ENCODE peak calls at places on chromosomes 13 and 19, in ten cellular contexts. T, C, J, Y, R, Q, V, B, F and P are unnamed samples.

GRCh38 chr19:51688665-51689571 is 4.2 kb upstream of the SPACA6 start:
- DNase-seq in V (peak; percentile 49), J (peak; percentile 80), F (no peak), Y (peak; percentile 97), R (peak; percentile 79), C (peak; percentile 89), T (peak; percentile 98), B (peak; percentile 96), Q (peak; percentile 97), P (no peak)

GRCh38 chr13:88281846-88282245 is 610.7 kb downstream of the SLITRK5 start:
- DNase-seq in Q (no peak), T (no peak), B (no peak), Y (no peak), J (no peak), R (no peak), V (no peak), C (no peak), F (no peak), P (no peak)

GRCh38 chr13:112873851-112874750 is 94.9 kb upstream of the MCF2L start:
- DNase-seq in B (peak; percentile 94), V (peak; percentile 91), Q (peak; percentile 65), T (peak; percentile 30), C (peak; percentile 64), Y (peak; percentile 39), F (peak; percentile 31), J (peak; percentile 78), R (peak; percentile 84), P (no peak)

GRCh38 chr19:39970424-39970673 is 616 bp upstream of the PSMC4 start:
- DNase-seq in J (no peak), Y (no peak), V (no peak), F (no peak), T (no peak), B (no peak), Q (peak; percentile 41), R (no peak), C (no peak), P (no peak)

GRCh38 chr19:52963229-52963760 is 614 bp upstream of the ZNF816 start:
- DNase-seq in C (no peak), R (peak; percentile 26), T (no peak), J (no peak), B (peak; percentile 20), Y (no peak), Q (no peak), V (peak; percentile 16), F (no peak), P (no peak)

GRCh38 chr13:44322928-44323327 is 50.7 kb upstream of the SERP2 start:
- DNase-seq in B (no peak), F (no peak), R (no peak), T (no peak), Y (no peak), J (no peak), C (no peak), V (no peak), Q (no peak), P (no peak)

GRCh38 chr19:17294051-17294891 is 9.0 kb downstream of the ABHD8 start:
- DNase-seq in F (peak; percentile 37), R (peak; percentile 46), T (no peak), Q (no peak), J (no peak), Y (no peak), V (peak; percentile 78), C (no peak), B (peak; percentile 61), P (no peak)

GRCh38 chr19:33111587-33111986 is 20.3 kb upstream of the WDR88 start:
- DNase-seq in B (no peak), Y (no peak), F (no peak), R (no peak), T (no peak), C (no peak), V (no peak), J (no peak), Q (no peak), P (no peak)

GRCh38 chr13:110559429-110559943 is 2.0 kb downstream of the RAB20 start:
- DNase-seq in T (no peak), B (no peak), Q (peak; percentile 32), R (no peak), C (no peak), V (no peak), F (no peak), J (no peak), Y (peak; percentile 44), P (no peak)

GRCh38 chr19:8657869-8658268 is 27.4 kb downstream of the NFILZ start:
- DNase-seq in C (no peak), F (no peak), J (no peak), V (no peak), Q (no peak), R (no peak), B (no peak), Y (no peak), T (no peak), P (no peak)

GRCh38 chr19:33704271-33704670 is 82.5 kb downstream of the CHST8 start:
- DNase-seq in T (no peak), F (no peak), B (no peak), V (no peak), Q (no peak), R (no peak), Y (no peak), J (no peak), C (no peak), P (no peak)

GRCh38 chr19:11286312-11286974 is 9.5 kb upstream of the TSPAN16 start:
- DNase-seq in C (no peak), V (no peak), T (peak; percentile 58), J (no peak), R (no peak), Y (peak; percentile 42), Q (peak; percentile 86), B (peak; percentile 79), F (no peak), P (no peak)

GRCh38 chr13:111385182-111385857 is 64.9 kb downstream of the TEX29 start:
- DNase-seq in Q (no peak), T (no peak), B (no peak), V (no peak), F (no peak), C (no peak), Y (no peak), R (no peak), J (no peak), P (no peak)

GRCh38 chr13:59914556-59914955 is 249.2 kb downstream of the DIAPH3 start:
- DNase-seq in R (no peak), Q (peak; percentile 41), T (peak; percentile 82), Y (no peak), B (peak; percentile 55), C (no peak), V (no peak), J (no peak), F (no peak), P (no peak)

GRCh38 chr13:61414686-61415664 is 674 bp downstream of the PCDH20 start:
- DNase-seq in B (peak; percentile 16), Q (peak; percentile 18), C (peak; percentile 88), F (no peak), J (peak; percentile 86), Y (no peak), T (peak; percentile 56), V (no peak), R (peak; percentile 71), P (no peak)

GRCh38 chr19:56350416-56351045 is 35.9 kb upstream of the ZSCAN5A start:
- DNase-seq in C (peak; percentile 53), F (no peak), T (peak; percentile 23), B (peak; percentile 56), J (peak; percentile 13), Y (peak; percentile 57), R (peak; percentile 57), Q (peak; percentile 67), V (peak; percentile 45), P (peak; percentile 25)